ENCODE peak calls at places on chromosome 17, in four cellular contexts. L is cardiac muscle cell, Z is DND-41, I is heart left ventricle. J is an unnamed sample. For H3K27me3, the result is how much of the 10 kb centered on the place peaks cover.

GRCh38 chr17:28937044-28937729 is 14.1 kb downstream of the PHF12 start:
- DNase-seq in L (no peak), Z (no peak), I (no peak), J (no peak)

GRCh38 chr17:49333806-49334205 is 28.2 kb downstream of the ZNF652 start:
- DNase-seq in L (no peak), Z (no peak), I (no peak), J (no peak)

GRCh38 chr17:54085020-54085419 is 262.3 kb downstream of the KIF2B start:
- DNase-seq in L (no peak), Z (no peak), I (no peak), J (no peak)

GRCh38 chr17:37701424-37702020 is 43.3 kb downstream of the HNF1B start:
- DNase-seq in L (no peak), Z (peak), I (no peak), J (no peak)

GRCh38 chr17:16954541-16954940 is 17.4 kb downstream of the TNFRSF13B start:
- DNase-seq in L (no peak), Z (no peak), I (no peak), J (no peak)

GRCh38 chr17:4604111-4604644 is 19.8 kb downstream of the SMTNL2 start:
- DNase-seq in L (peak), Z (no peak), I (peak), J (peak)

GRCh38 chr17:27525316-27525715 is 69.1 kb downstream of the KSR1 start:
- DNase-seq in L (no peak), Z (no peak), I (no peak), J (no peak)

GRCh38 chr17:66248285-66248684 is 19.1 kb upstream of the APOH start:
- DNase-seq in L (peak), Z (no peak), I (peak), J (peak)

GRCh38 chr17:78538033-78538776 is 39.0 kb downstream of the DNAH17 start:
- DNase-seq in L (no peak), Z (no peak), I (no peak), J (no peak)

GRCh38 chr17:42782402-42783061 is 2.1 kb downstream of the WNK4 start:
- DNase-seq in L (no peak), Z (no peak), I (no peak), J (no peak)

GRCh38 chr17:42783778-42784138 is 3.3 kb downstream of the WNK4 start:
- DNase-seq in L (no peak), Z (no peak), I (no peak), J (no peak)

GRCh38 chr17:42784361-42784760 is 4.0 kb downstream of the WNK4 start:
- DNase-seq in L (no peak), Z (no peak), I (no peak), J (no peak)

GRCh38 chr17:42781639-42782401 is 1.4 kb downstream of the WNK4 start:
- DNase-seq in L (no peak), Z (no peak), I (no peak), J (no peak)

GRCh38 chr17:42783062-42783777 is 2.8 kb downstream of the WNK4 start:
- DNase-seq in L (no peak), Z (no peak), I (no peak), J (no peak)
- H3K27me3 ChIP-seq in L (under half), Z (under half), I (half or more), J (half or more)

GRCh38 chr17:47676510-47676909 is 17.5 kb upstream of the TBKBP1 start:
- DNase-seq in L (no peak), Z (no peak), I (no peak), J (no peak)
- H3K27me3 ChIP-seq in L (under half), Z (under half), I (under half), J (under half)

GRCh38 chr17:79681628-79682261 is 49.0 kb upstream of the ENPP7 start:
- DNase-seq in L (no peak), Z (no peak), I (no peak), J (peak)
- H3K27me3 ChIP-seq in L (under half), Z (under half), I (under half), J (half or more)

GRCh38 chr17:83106036-83106577 is 26.7 kb downstream of the METRNL start:
- DNase-seq in L (no peak), Z (no peak), I (no peak), J (no peak)

GRCh38 chr17:83108709-83109108 is 29.3 kb downstream of the METRNL start:
- DNase-seq in L (no peak), Z (no peak), I (no peak), J (no peak)

GRCh38 chr17:83105512-83105911 is 26.1 kb downstream of the METRNL start:
- DNase-seq in L (no peak), Z (no peak), I (no peak), J (no peak)

GRCh38 chr17:83107656-83108048 is 28.2 kb downstream of the METRNL start:
- DNase-seq in L (no peak), Z (peak), I (no peak), J (no peak)

DNA sequence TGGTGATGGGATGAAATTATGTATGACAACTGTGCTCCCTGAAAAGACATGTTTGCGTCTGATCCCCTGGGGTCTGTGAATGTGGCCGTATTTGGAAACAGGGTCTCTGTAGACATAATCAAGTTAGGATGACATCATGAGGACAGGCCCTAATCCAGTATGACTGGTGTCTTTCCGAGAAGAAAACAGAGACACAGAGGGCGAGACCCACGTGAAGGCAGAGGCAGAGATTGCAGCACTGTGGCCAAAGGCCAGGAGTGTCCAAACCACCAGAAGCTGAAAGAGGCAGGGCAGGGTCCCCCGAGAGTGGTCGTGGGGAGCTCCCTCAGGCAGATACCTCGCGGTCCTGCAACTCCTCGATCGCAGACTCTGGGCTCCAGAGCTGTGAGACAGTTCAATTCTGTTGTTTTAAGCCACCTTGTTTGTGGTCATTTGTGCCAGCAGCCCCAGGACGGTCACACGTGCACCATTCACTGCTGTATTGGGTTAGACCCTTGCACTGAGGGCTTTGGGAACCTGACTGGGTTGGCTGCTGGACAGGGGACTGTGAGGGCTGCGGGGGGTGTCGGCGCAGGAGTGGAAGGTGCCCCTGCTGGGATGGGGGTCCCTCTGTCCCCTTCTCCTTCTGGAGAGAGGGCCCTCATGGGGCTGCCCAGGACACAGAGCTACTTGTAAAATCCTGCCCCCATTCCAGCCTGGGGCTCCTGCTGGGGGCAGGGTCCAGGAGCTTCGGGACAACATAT is 27.7 kb downstream of the METRNL start:
- DNase-seq in L (no peak), Z (no peak), I (no peak), J (no peak)
- H3K27me3 ChIP-seq in L (under half), Z (under half), I (under half), J (under half)